ENCODE peak calls at places on chromosomes 6 and 20, in six cellular contexts. N, E, V, H, U and S are unnamed samples.

GRCh38 chr6:36847991-36848390 is 8.7 kb upstream of the CPNE5 start:
- DNase-seq in U (no peak), V (no peak), H (no peak), E (no peak), N (no peak), S (no peak)

GRCh38 chr20:20824924-20825584 is 112.6 kb upstream of the RALGAPA2 start:
- DNase-seq in U (peak; percentile 35), V (peak; percentile 83), N (peak; percentile 42), H (peak; percentile 53), E (no peak), S (peak; percentile 80)

GRCh38 chr6:158854214-158855101 is 35.3 kb upstream of the EZR start:
- DNase-seq in E (no peak), V (no peak), H (no peak), N (no peak), U (no peak), S (no peak)

GRCh38 chr6:73747293-73747692 is 51.3 kb downstream of the CD109 start:
- DNase-seq in U (no peak), H (no peak), V (peak; percentile 52), E (no peak), N (no peak), S (peak; percentile 46)

GRCh38 chr6:89951574-89952360 is 57.5 kb downstream of the GJA10 start:
- DNase-seq in H (peak; percentile 68), N (no peak), U (no peak), E (no peak), V (no peak), S (no peak)

GRCh38 chr6:30357678-30358339 is 12.9 kb downstream of the RPP21 start:
- DNase-seq in E (no peak), U (peak; percentile 61), V (peak; percentile 73), N (peak; percentile 31), H (peak; percentile 75), S (peak; percentile 63)

GRCh38 chr6:85135376-85136094 is 314.3 kb upstream of the NT5E start:
- DNase-seq in U (no peak), H (no peak), E (no peak), N (no peak), V (no peak), S (no peak)

GRCh38 chr20:13321416-13321815 is 100.3 kb downstream of the ISM1 start:
- DNase-seq in U (no peak), V (no peak), N (no peak), H (no peak), E (no peak), S (no peak)

GRCh38 chr20:56995635-56996075 is 270.8 kb downstream of the BMP7 start:
- DNase-seq in E (no peak), H (peak; percentile 9), N (peak; percentile 55), U (peak; percentile 75), V (peak; percentile 49), S (peak; percentile 37)

GRCh38 chr20:44075191-44075949 is 111.6 kb downstream of the JPH2 start:
- DNase-seq in V (no peak), U (no peak), E (no peak), H (no peak), N (no peak), S (no peak)

GRCh38 chr6:47749726-47750125 is 32.1 kb upstream of the OPN5 start:
- DNase-seq in H (no peak), N (no peak), V (no peak), E (no peak), U (no peak), S (no peak)

GRCh38 chr20:17655865-17656489 is 26.1 kb downstream of the RRBP1 start:
- DNase-seq in H (peak; percentile 48), V (no peak), E (no peak), N (no peak), U (no peak), S (no peak)

GRCh38 chr6:7878401-7878964 is 32.1 kb downstream of the TXNDC5 start:
- DNase-seq in E (no peak), V (no peak), H (no peak), N (no peak), U (no peak), S (no peak)

GRCh38 chr6:53250761-53251672 is 97.7 kb downstream of the ELOVL5 start:
- DNase-seq in V (no peak), H (peak; percentile 68), U (no peak), E (no peak), N (no peak), S (no peak)

GRCh38 chr6:132456700-132457143 is 55.4 kb upstream of the MOXD1 start:
- DNase-seq in H (no peak), V (peak; percentile 65), U (no peak), N (no peak), E (no peak), S (peak; percentile 72)

GRCh38 chr6:86937219-86938079 is at the start of gene HTR1E:
- DNase-seq in N (peak; percentile 14), E (no peak), U (peak; percentile 66), V (peak; percentile 60), H (peak; percentile 43), S (peak; percentile 70)

GRCh38 chr6:32436995-32437836 is 2.5 kb upstream of the HLA-DRA start:
- DNase-seq in U (no peak), E (no peak), V (peak; percentile 66), H (peak; percentile 20), N (no peak), S (peak; percentile 62)

GRCh38 chr6:148144917-148145521 is 197.6 kb upstream of the SASH1 start:
- DNase-seq in E (peak; percentile 47), H (peak; percentile 71), V (peak; percentile 42), U (peak; percentile 60), N (peak; percentile 35), S (peak; percentile 53)

GRCh38 chr20:22106308-22106938 is 401.0 kb downstream of the PAX1 start:
- DNase-seq in H (peak; percentile 26), V (no peak), U (no peak), N (no peak), E (no peak), S (no peak)

GRCh38 chr20:41327178-41327577 is 9.6 kb upstream of the ZHX3 start:
- DNase-seq in H (no peak), N (no peak), V (no peak), E (no peak), U (no peak), S (no peak)

GRCh38 chr20:41330941-41331340 is 9.7 kb upstream of the LPIN3 start:
- DNase-seq in U (no peak), H (no peak), V (no peak), N (no peak), E (no peak), S (no peak)

GRCh38 chr20:41331731-41332130 is 8.9 kb upstream of the LPIN3 start:
- DNase-seq in U (no peak), N (no peak), E (no peak), V (no peak), H (no peak), S (no peak)

GRCh38 chr20:41329435-41330342 is 10.9 kb upstream of the LPIN3 start:
- DNase-seq in U (peak; percentile 41), H (peak; percentile 95), V (peak; percentile 68), E (peak; percentile 80), N (peak; percentile 59), S (peak; percentile 66)

GRCh38 chr20:41330343-41330720 is 10.3 kb upstream of the LPIN3 start:
- DNase-seq in H (peak; percentile 25), E (no peak), N (no peak), V (no peak), U (no peak), S (no peak)
- TF ChIP-seq CTCF in H (no peak), E (no peak), N (no peak), V (no peak), U (no peak), S (no peak)

GRCh38 chr6:163579111-163579879 is 164.8 kb downstream of the QKI start:
- DNase-seq in V (no peak), U (no peak), N (no peak), E (no peak), H (no peak), S (no peak)
- TF ChIP-seq CTCF in V (no peak), U (no peak), N (no peak), E (no peak), H (no peak), S (no peak)

GRCh38 chr6:164109770-164110140 is 695.2 kb downstream of the QKI start:
- DNase-seq in N (no peak), V (no peak), E (no peak), U (no peak), H (no peak), S (no peak)

GRCh38 chr6:164106345-164106769 is 691.8 kb downstream of the QKI start:
- DNase-seq in H (no peak), E (no peak), N (peak; percentile 0), U (peak; percentile 28), V (peak; percentile 41), S (no peak)

GRCh38 chr6:164108092-164108491 is 693.6 kb downstream of the QKI start:
- DNase-seq in U (no peak), N (no peak), V (no peak), E (no peak), H (no peak), S (no peak)

GRCh38 chr6:164107297-164107995 is 692.9 kb downstream of the QKI start:
- DNase-seq in N (no peak), V (no peak), U (no peak), H (no peak), E (no peak), S (no peak)

DNA sequence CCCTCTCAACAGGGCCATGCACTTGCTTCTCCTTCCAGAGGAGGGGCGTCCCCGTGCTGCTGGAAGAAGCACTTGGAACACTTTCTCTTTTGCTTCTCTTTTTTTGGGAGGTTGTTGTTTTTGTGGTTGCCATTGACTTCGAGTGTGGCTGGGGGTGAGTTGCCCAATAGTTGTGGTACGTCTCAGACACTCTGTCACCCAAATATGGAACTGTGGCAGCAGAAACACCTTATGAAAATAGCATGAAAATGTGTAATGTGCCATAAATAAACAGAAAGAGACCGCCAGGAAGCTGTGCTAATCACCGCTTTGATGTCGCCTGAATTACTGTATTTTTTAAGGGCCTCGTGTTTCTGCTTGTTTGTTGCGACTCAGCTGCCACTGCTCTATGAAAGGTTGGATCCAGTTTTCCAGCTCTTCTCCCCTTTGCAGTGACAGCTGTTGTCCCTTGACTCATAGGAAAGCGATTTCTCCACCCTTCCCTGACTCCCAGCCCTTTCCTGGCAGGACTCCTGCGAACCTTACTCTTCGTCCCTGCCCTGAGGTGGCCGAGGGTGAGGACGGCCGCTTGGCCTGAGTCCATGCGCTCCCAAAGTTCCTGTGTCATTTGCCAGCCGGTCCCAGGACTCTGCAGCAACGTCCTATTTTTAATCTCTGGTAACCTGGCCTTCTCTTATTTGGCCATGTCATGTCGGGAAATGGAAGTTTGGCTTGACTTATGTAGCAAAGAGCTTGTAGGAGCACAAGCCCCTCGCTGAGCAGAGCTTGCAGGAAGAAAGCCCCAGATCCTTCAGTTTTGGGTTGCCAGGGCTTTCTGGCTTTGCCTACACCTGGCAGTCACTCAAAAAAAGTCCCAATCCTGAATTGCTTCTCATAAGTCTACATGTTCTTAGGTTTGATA is 694.6 kb downstream of the QKI start:
- DNase-seq in V (no peak), E (no peak), N (no peak), H (peak; percentile 2), U (no peak), S (no peak)
- TF ChIP-seq CTCF in V (no peak), E (no peak), N (no peak), H (no peak), U (no peak), S (no peak)

DNA sequence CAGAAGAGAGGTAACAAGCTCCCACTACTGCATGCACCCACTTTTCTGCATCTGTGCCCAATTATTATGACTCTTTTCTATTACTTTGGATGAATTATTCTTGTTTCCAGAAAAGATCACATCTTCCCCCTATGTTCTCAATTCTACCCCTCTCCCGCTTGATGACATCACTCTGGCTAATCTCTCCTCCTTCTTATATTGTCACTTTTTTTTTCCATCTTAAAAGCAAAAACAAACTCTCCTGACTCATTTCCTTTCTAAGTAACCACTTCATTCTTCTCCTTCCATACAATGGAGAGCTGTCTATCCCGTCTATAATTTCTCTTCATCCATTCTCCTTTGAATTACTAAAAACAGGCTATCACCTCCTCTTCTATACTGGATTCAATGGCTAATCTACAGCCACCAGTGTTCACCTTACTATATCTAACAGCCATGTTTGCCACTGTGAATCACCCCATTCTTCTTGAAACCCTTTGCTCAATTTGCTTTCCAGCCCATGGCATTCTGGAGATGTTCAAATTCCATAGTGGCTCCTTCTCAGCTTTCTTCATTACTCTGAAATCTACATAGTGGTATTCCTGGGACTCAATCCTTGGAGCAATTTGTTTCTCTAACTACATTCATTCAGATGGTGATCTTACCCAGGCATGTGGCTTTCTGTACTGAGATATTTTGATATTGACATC is 378.4 kb downstream of the ARHGAP18 start:
- DNase-seq in H (peak; percentile 26), E (no peak), V (no peak), N (no peak), U (no peak), S (no peak)
- TF ChIP-seq CTCF in H (no peak), E (no peak), V (no peak), N (no peak), U (no peak), S (no peak)